ENCODE peak calls at places on chromosomes 11 and 22, in ten cellular contexts. K is tibial artery, L is hepatocyte, E is neural progenitor cell, A is body of pancreas, R is GM23248, F is transverse colon, I is Panc1, G is heart left ventricle, N is iPS DF 6.9. J is an unnamed sample. For H3K4me1, the result is how much of the 10 kb centered on the place peaks cover.

GRCh38 chr11:3137486-3138177 is 27.5 kb downstream of the OSBPL5 start:
- DNase-seq in K (no peak), L (no peak), E (no peak), A (no peak), R (no peak), F (no peak), I (no peak), G (peak), N (no peak), J (no peak)

GRCh38 chr11:134864968-134865305 is 452.9 kb upstream of the B3GAT1 start:
- DNase-seq in K (no peak), L (no peak), E (no peak), A (no peak), R (no peak), F (no peak), I (no peak), G (no peak), N (no peak), J (no peak)

GRCh38 chr11:30990625-30991348 is 378.8 kb downstream of the DCDC1 start:
- DNase-seq in K (no peak), L (no peak), E (no peak), A (peak), R (no peak), F (no peak), I (no peak), G (no peak), N (no peak), J (no peak)

GRCh38 chr11:45933131-45933821 is 10.8 kb downstream of the LARGE2 start:
- DNase-seq in K (no peak), L (peak), E (no peak), A (peak), R (peak), F (no peak), I (no peak), G (no peak), N (no peak), J (no peak)

GRCh38 chr11:2885017-2885675 is 429 bp downstream of the CDKN1C start:
- DNase-seq in K (no peak), L (peak), E (peak), A (peak), R (peak), F (peak), I (no peak), G (peak), N (no peak), J (no peak)

GRCh38 chr11:43923327-43924111 is 18.9 kb upstream of the C11orf96 start:
- DNase-seq in K (peak), L (peak), E (peak), A (no peak), R (peak), F (no peak), I (no peak), G (peak), N (no peak), J (no peak)

GRCh38 chr11:121790435-121790834 is 325.6 kb downstream of the BLID start:
- DNase-seq in K (no peak), L (no peak), E (no peak), A (no peak), R (no peak), F (no peak), I (no peak), G (no peak), N (no peak), J (no peak)

GRCh38 chr11:57616595-57616994 is 19.1 kb downstream of the SERPING1 start:
- DNase-seq in K (no peak), L (no peak), E (no peak), A (no peak), R (no peak), F (no peak), I (no peak), G (no peak), N (no peak), J (no peak)

GRCh38 chr11:61173456-61173855 is 12.2 kb upstream of the VPS37C start:
- DNase-seq in K (no peak), L (no peak), E (no peak), A (peak), R (peak), F (no peak), I (no peak), G (no peak), N (no peak), J (no peak)

GRCh38 chr11:32148824-32149223 is 58.0 kb downstream of the RCN1 start:
- DNase-seq in K (no peak), L (no peak), E (no peak), A (no peak), R (peak), F (no peak), I (no peak), G (no peak), N (no peak), J (no peak)

GRCh38 chr11:91104237-91104636 is 881.4 kb upstream of the CHORDC1 start:
- DNase-seq in K (no peak), L (peak), E (no peak), A (no peak), R (peak), F (no peak), I (no peak), G (no peak), N (no peak), J (no peak)

GRCh38 chr22:20574920-20575353 is 67.5 kb downstream of the MED15 start:
- DNase-seq in K (no peak), L (no peak), E (no peak), A (no peak), R (no peak), F (peak), I (no peak), G (no peak), N (no peak), J (no peak)

GRCh38 chr11:86938900-86939880 is 16.0 kb downstream of the FZD4 start:
- DNase-seq in K (no peak), L (peak), E (peak), A (no peak), R (peak), F (no peak), I (peak), G (no peak), N (no peak), J (no peak)

GRCh38 chr22:32334640-32335365 is 22.9 kb upstream of the RFPL3 start:
- DNase-seq in K (no peak), L (no peak), E (no peak), A (no peak), R (no peak), F (no peak), I (no peak), G (no peak), N (no peak), J (no peak)

GRCh38 chr11:119790476-119790875 is 61.5 kb upstream of the NECTIN1 start:
- DNase-seq in K (no peak), L (no peak), E (no peak), A (no peak), R (no peak), F (no peak), I (no peak), G (no peak), N (no peak), J (no peak)

GRCh38 chr11:131917634-131918384 is 547.4 kb downstream of the NTM start:
- DNase-seq in K (no peak), L (no peak), E (no peak), A (peak), R (no peak), F (no peak), I (no peak), G (no peak), N (no peak), J (no peak)

GRCh38 chr22:43720718-43721117 is 91.4 kb downstream of the EFCAB6 start:
- DNase-seq in K (no peak), L (no peak), E (no peak), A (no peak), R (no peak), F (no peak), I (no peak), G (no peak), N (no peak), J (no peak)

GRCh38 chr22:23784215-23784732 is 2.5 kb upstream of the SMARCB1 start:
- DNase-seq in K (no peak), L (peak), E (no peak), A (peak), R (no peak), F (peak), I (no peak), G (no peak), N (no peak), J (no peak)

GRCh38 chr11:120432056-120433018 is 79.2 kb upstream of the GRIK4 start:
- DNase-seq in K (peak), L (peak), E (no peak), A (no peak), R (peak), F (no peak), I (peak), G (no peak), N (no peak), J (peak)

GRCh38 chr11:122706261-122706660 is 50.7 kb downstream of the UBASH3B start:
- DNase-seq in K (no peak), L (peak), E (no peak), A (no peak), R (peak), F (no peak), I (no peak), G (no peak), N (no peak), J (no peak)

GRCh38 chr11:2816941-2817421 is 68.6 kb downstream of the CDKN1C start:
- DNase-seq in K (no peak), L (no peak), E (no peak), A (no peak), R (peak), F (peak), I (no peak), G (no peak), N (no peak), J (no peak)

GRCh38 chr11:61080986-61081590 is 21.2 kb upstream of the CD5 start:
- DNase-seq in K (no peak), L (no peak), E (no peak), A (no peak), R (no peak), F (no peak), I (no peak), G (no peak), N (no peak), J (no peak)

GRCh38 chr11:121012091-121012490 is 11.8 kb upstream of the TBCEL start:
- DNase-seq in K (no peak), L (no peak), E (no peak), A (no peak), R (no peak), F (no peak), I (no peak), G (no peak), N (no peak), J (no peak)

GRCh38 chr22:46546466-46547178 is 9.2 kb upstream of the CELSR1 start:
- DNase-seq in K (no peak), L (peak), E (peak), A (peak), R (peak), F (no peak), I (no peak), G (peak), N (no peak), J (no peak)
- H3K4me3 ChIP-seq in K (no peak), L (no peak), E (no peak), A (no peak), R (peak), F (no peak), I (no peak), G (peak), N (no peak), J (peak)

GRCh38 chr11:29087404-29087803 is 929.4 kb downstream of the KCNA4 start:
- DNase-seq in K (no peak), L (no peak), E (no peak), A (no peak), R (no peak), F (no peak), I (no peak), G (no peak), N (no peak), J (no peak)
- H3K27ac ChIP-seq in K (no peak), L (no peak), E (no peak), A (no peak), R (no peak), F (no peak), I (no peak), G (no peak), N (no peak), J (no peak)

GRCh38 chr11:65442952-65443351 is 20.4 kb downstream of the NEAT1 start:
- DNase-seq in K (no peak), L (no peak), E (no peak), A (no peak), R (peak), F (no peak), I (no peak), G (no peak), N (no peak), J (no peak)
- H3K4me1 ChIP-seq in K (half or more), L (under half), E (under half), A (half or more), R (half or more), F (under half), I (half or more), G (under half), N (under half), J (under half)

DNA sequence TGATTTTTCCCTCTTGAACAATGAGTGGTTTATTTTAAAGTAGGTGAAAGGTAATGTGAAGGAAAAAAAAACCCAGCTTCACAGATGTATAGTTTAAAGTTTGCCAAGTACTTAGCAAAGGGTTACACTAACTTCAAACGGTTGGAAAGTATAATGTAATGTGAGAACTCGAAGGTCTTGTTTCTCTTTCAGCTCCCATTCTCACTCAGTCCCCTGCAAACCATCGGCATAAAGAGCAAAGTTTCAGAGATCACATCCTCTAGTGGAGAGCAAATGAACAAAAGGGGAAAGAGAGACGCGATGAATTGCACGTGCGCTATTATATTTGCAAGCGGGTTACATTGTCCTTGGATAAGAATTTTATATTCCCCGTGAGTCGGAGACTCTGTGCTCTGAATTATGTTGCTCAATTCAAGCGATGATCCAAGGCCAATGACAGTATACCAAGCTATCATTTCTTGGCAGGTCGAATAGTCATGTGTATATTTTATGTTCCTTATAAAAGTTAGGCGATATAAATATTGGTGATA is 37.6 kb upstream of the BIRC3 start:
- DNase-seq in K (peak), L (peak), E (no peak), A (peak), R (peak), F (peak), I (no peak), G (no peak), N (no peak), J (no peak)
- H3K4me3 ChIP-seq in K (no peak), L (no peak), E (no peak), A (no peak), R (peak), F (no peak), I (peak), G (no peak), N (no peak), J (peak)

J was measured in thoracic aorta.